ENCODE peak calls at places on chromosomes 12 and 14, in four cellular contexts. A is NCI-H146, H is AML-193, X is frontal cortex. T is an unnamed sample.

GRCh38 chr12:125065753-125066570 is 727 bp downstream of the AACS start:
- DNase-seq in H (no peak), A (peak), X (no peak), T (no peak)

GRCh38 chr12:44372259-44372658 is 503.9 kb downstream of the NELL2 start:
- DNase-seq in A (no peak), H (no peak), X (no peak), T (no peak)

GRCh38 chr12:46825526-46826414 is at the start of gene SLC38A4:
- DNase-seq in X (no peak), H (no peak), A (no peak), T (no peak)

GRCh38 chr12:59039005-59039404 is 118.7 kb upstream of the LRIG3 start:
- DNase-seq in A (no peak), X (no peak), H (no peak), T (no peak)

GRCh38 chr12:110179291-110179690 is 55.1 kb downstream of the IFT81 start:
- DNase-seq in A (no peak), X (no peak), H (no peak), T (no peak)

GRCh38 chr12:80356092-80356491 is 87.9 kb upstream of the PTPRQ start:
- DNase-seq in A (no peak), X (no peak), H (no peak), T (no peak)

GRCh38 chr14:64196668-64197411 is 97.3 kb downstream of the ESR2 start:
- DNase-seq in A (peak), H (no peak), X (no peak), T (no peak)

GRCh38 chr12:125100551-125101434 is 35.6 kb downstream of the AACS start:
- DNase-seq in X (no peak), H (no peak), A (peak), T (no peak)

GRCh38 chr14:104731925-104732294 is 7.9 kb downstream of the ADSS1 start:
- DNase-seq in X (no peak), A (no peak), H (no peak), T (no peak)

GRCh38 chr12:131592972-131593371 is 117.9 kb upstream of the SFSWAP start:
- DNase-seq in A (no peak), X (no peak), H (no peak), T (no peak)